ENCODE peak calls at places on chromosomes 1 and 21, in four cellular contexts. U is IMR-90, V is lower lobe of right lung, Q is ovary. I is an unnamed sample.
A peak's percentile ranks its signal among the peaks of the same experiment; 100 is the strongest.

GRCh38 chr1:28091043-28091781 is 2.8 kb upstream of the EYA3 start:
- DNase-seq in V (peak; percentile 69), U (peak; percentile 72), Q (peak; percentile 39), I (peak; percentile 76)

GRCh38 chr1:115429242-115429641 is 91.2 kb upstream of the NGF start:
- DNase-seq in Q (no peak), U (peak; percentile 59), V (no peak), I (peak; percentile 82)

GRCh38 chr21:25970254-25970930 is 200.2 kb downstream of the APP start:
- DNase-seq in Q (no peak), V (no peak), U (no peak), I (peak; percentile 44)

GRCh38 chr1:92085727-92086126 is 5.6 kb downstream of the BTBD8 start:
- DNase-seq in V (no peak), Q (no peak), U (no peak), I (peak; percentile 8)

GRCh38 chr1:156623946-156624813 is 5.0 kb downstream of the HAPLN2 start:
- DNase-seq in V (peak; percentile 53), Q (peak; percentile 46), U (peak; percentile 24), I (peak; percentile 43)

GRCh38 chr1:226637147-226637935 is 88.8 kb downstream of the STUM start:
- DNase-seq in V (no peak), Q (peak; percentile 80), U (no peak), I (peak; percentile 50)

GRCh38 chr1:99457381-99458165 is 188.3 kb upstream of the PALMD start:
- DNase-seq in V (no peak), U (peak; percentile 89), Q (no peak), I (peak; percentile 39)

GRCh38 chr1:222928212-222928611 is 113.4 kb downstream of the DISP1 start:
- DNase-seq in U (peak; percentile 21), Q (peak; percentile 57), V (peak; percentile 52), I (peak; percentile 58)

DNA sequence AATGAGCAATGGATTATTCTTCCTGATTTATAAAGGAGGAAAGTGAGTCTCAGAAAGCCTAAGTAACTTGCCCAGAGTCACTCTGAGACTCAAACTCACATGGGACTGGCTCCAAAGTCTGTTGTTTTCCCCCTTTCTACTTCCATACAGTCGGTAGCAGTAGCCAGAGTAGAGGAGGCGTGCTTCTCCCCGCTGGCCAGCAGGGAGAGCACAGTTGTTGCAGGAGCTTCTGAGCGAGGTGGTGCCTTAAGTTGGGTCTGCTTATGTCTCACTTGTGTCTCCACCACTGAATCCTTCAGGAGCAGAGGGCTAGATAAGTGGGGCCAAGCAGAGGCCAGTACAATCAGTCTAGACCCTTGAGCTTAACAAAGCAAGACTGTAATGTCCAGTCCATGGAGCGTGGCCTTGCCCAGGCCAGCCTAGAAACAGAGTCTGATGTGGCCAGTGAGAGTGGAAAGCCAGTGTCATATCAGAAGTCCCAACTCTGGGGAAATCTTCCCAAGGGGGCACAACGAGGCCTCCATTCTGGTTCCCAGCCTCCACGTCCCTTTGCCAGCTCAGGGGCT is 181.9 kb downstream of the ZSCAN20 start:
- DNase-seq in Q (no peak), U (peak; percentile 6), V (no peak), I (peak; percentile 3)
- TF ChIP-seq CTCF in Q (no peak), U (peak; percentile 15), V (peak; percentile 29), I (peak; percentile 4)

GRCh38 chr1:117059678-117060440 is at the start of gene TTF2:
- DNase-seq in Q (peak; percentile 92), V (peak; percentile 89), U (peak; percentile 98), I (peak; percentile 99)
- H3K4me3 ChIP-seq in Q (peak within 1 kb of the TSS; percentile 44), V (peak within 1 kb of the TSS; percentile 85), U (peak within 1 kb of the TSS; percentile 64), I (peak within 1 kb of the TSS; percentile 87)

DNA sequence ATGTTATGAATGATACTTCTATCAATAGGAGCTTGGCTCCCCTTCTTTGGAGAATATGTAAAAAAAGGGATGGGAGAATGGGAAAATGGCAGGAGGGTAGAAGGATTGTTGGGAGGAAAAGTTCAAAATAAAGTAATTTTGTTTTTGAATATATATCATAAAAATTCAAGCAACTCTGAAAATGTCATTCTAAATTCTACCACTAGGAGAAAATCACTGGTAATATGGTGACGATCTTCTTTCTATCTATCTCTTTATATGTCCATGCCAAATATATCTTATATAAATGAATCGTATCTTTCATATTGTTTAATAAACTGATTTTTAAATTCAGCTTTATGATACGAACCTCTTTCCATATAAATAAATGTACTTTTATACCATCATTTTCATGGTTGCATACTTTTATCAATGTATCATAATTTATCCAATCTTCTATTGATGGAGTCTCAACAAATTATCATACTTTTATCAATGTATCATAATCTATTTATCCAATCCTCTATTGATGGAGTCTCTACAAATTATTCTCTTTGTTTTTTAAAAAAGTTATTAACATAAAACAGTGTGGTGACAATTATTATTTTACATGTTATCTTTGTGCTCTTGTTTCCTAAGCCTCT is 73.7 kb upstream of the MARK1 start:
- DNase-seq in U (no peak), V (no peak), Q (no peak), I (no peak)
- TF ChIP-seq CTCF in U (no peak), V (no peak), Q (no peak), I (peak; percentile 18)

GRCh38 chr1:10888791-10889627 is 92.6 kb upstream of the CASZ1 start:
- DNase-seq in U (no peak), Q (no peak), V (no peak), I (no peak)
- H3K4me3 ChIP-seq in U (no peak overlapping the region), Q (no peak overlapping the region), V (no peak overlapping the region), I (no peak overlapping the region)

DNA sequence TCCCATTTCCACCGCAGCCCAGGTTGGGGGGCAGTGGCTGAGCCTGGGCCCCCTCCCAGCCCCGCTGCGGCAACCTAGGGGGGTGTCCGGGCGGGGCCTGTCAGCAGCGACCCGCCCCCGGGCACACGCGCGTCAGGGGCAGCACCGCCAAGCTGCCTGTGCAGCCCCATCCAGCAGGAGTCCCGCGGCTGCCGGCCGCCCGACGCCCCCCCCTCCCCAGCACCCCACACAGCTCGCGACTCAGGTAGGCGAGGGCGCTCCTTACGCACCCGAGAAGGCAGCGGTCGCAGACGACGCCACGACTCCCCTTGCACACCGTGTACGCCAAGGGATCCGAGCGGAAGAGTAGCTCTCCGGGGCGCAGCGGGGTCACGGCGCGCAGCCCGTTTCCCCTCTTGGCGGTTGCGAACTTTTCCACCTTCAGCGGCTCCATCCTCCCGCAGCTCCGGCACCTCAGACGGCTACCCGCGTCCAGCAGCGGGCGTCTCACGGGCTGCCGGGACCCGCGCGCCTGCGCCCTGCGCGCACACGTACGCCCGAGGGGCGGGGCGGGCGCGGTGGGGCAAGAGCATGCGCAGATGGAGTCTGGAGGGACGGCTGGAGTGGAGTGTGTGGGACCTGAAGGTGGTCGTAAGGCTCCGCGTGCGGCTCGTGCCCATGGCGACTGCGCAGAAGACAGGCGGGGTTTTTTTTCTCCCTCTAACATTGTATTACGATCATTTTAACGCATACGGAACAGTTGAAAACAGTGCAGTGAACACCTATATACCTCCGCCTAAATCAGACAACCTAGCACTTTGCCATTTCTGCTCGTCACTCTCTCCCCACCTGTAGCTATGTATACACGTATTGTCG is at the start of gene SMYD3:
- DNase-seq in Q (peak; percentile 62), U (peak; percentile 66), V (peak; percentile 86), I (peak; percentile 77)
- TF ChIP-seq CTCF in Q (no peak), U (peak; percentile 21), V (no peak), I (no peak)

DNA sequence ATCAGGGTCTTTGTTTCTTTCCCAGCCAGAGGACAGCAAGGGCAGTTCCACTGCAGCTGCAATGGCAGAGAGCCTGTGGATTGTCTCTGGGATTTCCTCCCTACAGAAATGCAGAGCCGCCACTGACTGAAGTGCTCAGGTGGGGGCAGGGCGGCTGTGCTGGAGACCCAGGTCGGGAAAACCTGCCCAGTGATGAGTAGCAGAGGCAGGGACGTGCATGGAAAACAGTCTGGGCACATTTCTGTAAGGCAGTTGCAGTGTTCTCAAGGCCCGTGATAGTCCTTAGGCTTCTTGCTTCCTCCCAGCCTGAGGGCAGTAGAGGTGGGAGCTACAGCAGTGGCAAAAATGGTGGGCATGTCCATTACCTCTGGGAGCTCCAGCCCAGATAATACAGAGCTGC is 40.1 kb upstream of the CYP4X1 start:
- DNase-seq in U (no peak), V (no peak), Q (no peak), I (no peak)
- H3K4me3 ChIP-seq in U (no peak overlapping the region), V (no peak overlapping the region), Q (no peak overlapping the region), I (no peak overlapping the region)